ENCODE peak calls at places on chromosomes 3 and 15, in nine cellular contexts. Y, X, J, C, G, Z, Q, A and N are unnamed samples. For H3K4me1, the result is how much of the 10 kb centered on the place peaks cover.

GRCh38 chr3:196969660-196970546 is 1.3 kb upstream of the PIGZ start:
- DNase-seq in Y (peak), X (peak), J (peak), C (peak), G (no peak), Z (no peak), Q (peak), A (no peak), N (peak)

GRCh38 chr3:161371441-161372320 is at the start of gene SPTSSB:
- DNase-seq in Y (peak), X (peak), J (peak), C (peak), G (no peak), Z (no peak), Q (peak), A (peak), N (peak)

GRCh38 chr15:78763111-78763795 is 48.0 kb downstream of the ADAMTS7 start:
- DNase-seq in Y (no peak), X (peak), J (peak), C (peak), G (no peak), Z (no peak), Q (peak), A (no peak), N (no peak)

GRCh38 chr3:188351648-188352047 is 197.7 kb downstream of the LPP start:
- DNase-seq in Y (no peak), X (no peak), J (no peak), C (no peak), G (no peak), Z (no peak), Q (no peak), A (no peak), N (no peak)

GRCh38 chr3:78732471-78732870 is 1035.3 kb downstream of the ROBO1 start:
- DNase-seq in Y (no peak), X (no peak), J (no peak), C (no peak), G (no peak), Z (no peak), Q (no peak), A (no peak), N (no peak)

GRCh38 chr3:182989566-182989965 is 9.2 kb upstream of the DCUN1D1 start:
- DNase-seq in Y (no peak), X (no peak), J (no peak), C (no peak), G (no peak), Z (no peak), Q (no peak), A (no peak), N (no peak)

GRCh38 chr3:33505027-33505426 is 64.8 kb upstream of the UBP1 start:
- DNase-seq in Y (no peak), X (no peak), J (no peak), C (no peak), G (no peak), Z (no peak), Q (no peak), A (no peak), N (no peak)

GRCh38 chr15:100101389-100102089 is 240.2 kb downstream of the ADAMTS17 start:
- DNase-seq in Y (no peak), X (no peak), J (peak), C (no peak), G (no peak), Z (no peak), Q (no peak), A (no peak), N (no peak)

GRCh38 chr3:10946526-10946925 is 46.0 kb upstream of the SLC6A1 start:
- DNase-seq in Y (no peak), X (no peak), J (no peak), C (peak), G (no peak), Z (no peak), Q (no peak), A (no peak), N (no peak)

GRCh38 chr3:14397531-14397930 is 4.9 kb upstream of the SLC6A6 start:
- DNase-seq in Y (no peak), X (no peak), J (no peak), C (no peak), G (no peak), Z (no peak), Q (no peak), A (no peak), N (no peak)
- H3K4me1 ChIP-seq in Y (under half), X (under half), J (under half), C (under half), G (under half), Z (under half), Q (under half), A (under half), N (under half)

DNA sequence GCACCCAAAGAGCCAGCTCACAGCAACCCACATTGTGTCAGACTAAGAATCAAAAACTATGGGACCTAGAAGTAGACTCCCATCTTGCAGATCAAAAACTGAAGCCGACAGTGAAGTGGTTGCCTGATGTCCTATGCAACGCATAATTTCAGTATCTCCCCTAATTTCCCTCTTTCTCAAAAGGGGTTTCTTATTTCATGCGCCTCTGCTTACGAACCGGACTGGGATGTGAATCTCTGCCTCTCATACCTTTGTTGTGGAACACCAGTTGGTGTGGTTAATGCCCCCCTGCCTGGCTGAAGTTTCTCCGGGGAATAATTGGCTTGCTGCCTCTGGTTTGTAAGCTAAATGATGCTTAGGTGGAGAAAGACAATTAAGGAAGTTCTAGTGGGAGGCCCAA is 514 bp upstream of the FAM174B start:
- DNase-seq in Y (no peak), X (no peak), J (no peak), C (no peak), G (no peak), Z (no peak), Q (no peak), A (no peak), N (no peak)
- H3K4me3 ChIP-seq in Y (no peak), X (peak), J (peak), C (peak), G (peak), Z (peak), Q (peak), A (no peak), N (peak)

DNA sequence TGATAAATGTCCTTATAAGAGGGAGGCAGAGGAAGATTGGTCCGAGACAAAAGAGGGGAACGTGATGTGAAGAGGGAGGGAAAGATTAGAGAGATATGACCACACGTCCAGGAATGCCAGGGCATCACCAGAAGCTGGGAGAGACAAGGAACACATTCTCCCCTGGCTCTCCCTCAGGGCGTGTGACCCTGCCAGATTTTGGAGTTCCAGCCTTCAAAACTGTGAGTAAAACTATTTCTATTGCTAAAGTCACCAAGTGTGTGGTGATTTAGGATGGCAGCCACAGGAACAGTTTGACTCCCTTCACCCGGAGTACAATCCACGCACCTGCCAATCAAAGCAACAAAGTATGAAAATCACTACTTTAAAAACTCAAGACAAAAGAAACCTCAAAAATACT is 32.1 kb upstream of the TJP1 start:
- DNase-seq in Y (no peak), X (no peak), J (no peak), C (no peak), G (no peak), Z (no peak), Q (no peak), A (no peak), N (no peak)
- H3K4me1 ChIP-seq in Y (under half), X (under half), J (under half), C (under half), G (under half), Z (under half), Q (under half), A (under half), N (under half)

DNA sequence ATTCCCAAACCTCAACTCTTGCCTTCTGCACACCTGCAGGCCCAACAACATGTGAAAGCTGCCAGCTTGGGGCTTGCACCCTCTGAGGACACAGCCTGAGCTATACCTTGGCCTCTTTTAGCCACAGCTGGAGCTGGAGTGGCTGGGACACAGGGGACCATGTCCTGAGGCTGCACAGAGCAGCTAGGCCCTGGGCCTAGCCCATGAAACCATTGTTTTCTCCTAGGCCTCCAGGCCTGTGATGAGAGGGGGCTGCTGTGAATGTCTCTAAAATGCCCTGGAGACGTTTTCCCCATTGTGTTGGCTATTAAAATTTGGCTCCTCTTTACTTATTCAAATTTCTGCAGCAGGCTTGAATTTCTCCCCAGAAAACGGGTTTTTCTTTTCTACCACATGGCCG is 7.2 kb downstream of the ZKSCAN7 start:
- DNase-seq in Y (no peak), X (no peak), J (no peak), C (no peak), G (no peak), Z (no peak), Q (no peak), A (no peak), N (no peak)
- H3K4me3 ChIP-seq in Y (no peak), X (no peak), J (no peak), C (no peak), G (no peak), Z (no peak), Q (no peak), A (no peak), N (no peak)

DNA sequence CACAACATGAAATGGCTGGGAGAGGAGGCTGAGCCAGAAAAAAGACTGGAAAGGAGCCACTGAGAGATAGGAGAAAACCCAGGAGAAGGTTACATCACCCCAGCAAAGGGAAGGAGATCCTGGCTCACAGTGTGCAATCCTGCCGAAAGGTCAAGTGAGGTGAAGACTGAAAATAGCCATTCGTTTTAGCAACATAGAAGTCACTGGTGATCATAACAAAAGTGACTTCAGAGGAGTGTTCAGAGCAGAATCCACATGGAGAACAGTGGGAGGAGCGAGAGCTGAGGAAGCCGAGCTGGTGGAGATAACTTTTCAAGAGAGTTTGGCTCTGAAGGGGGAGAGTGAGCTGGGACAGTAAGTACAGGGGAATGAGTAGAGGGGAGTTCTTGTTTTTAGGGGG is 5.4 kb upstream of the HEG1 start:
- DNase-seq in Y (no peak), X (no peak), J (peak), C (no peak), G (no peak), Z (no peak), Q (no peak), A (no peak), N (no peak)
- H3K4me1 ChIP-seq in Y (under half), X (under half), J (under half), C (half or more), G (under half), Z (under half), Q (under half), A (under half), N (under half)

GRCh38 chr3:180421711-180422110 is 180.3 kb upstream of the TTC14 start:
- DNase-seq in Y (no peak), X (no peak), J (no peak), C (no peak), G (no peak), Z (no peak), Q (no peak), A (no peak), N (no peak)

GRCh38 chr3:180417241-180417640 is 184.7 kb upstream of the TTC14 start:
- DNase-seq in Y (no peak), X (no peak), J (no peak), C (no peak), G (no peak), Z (no peak), Q (no peak), A (no peak), N (no peak)

GRCh38 chr3:180421221-180421620 is 180.7 kb upstream of the TTC14 start:
- DNase-seq in Y (no peak), X (no peak), J (no peak), C (no peak), G (no peak), Z (no peak), Q (no peak), A (no peak), N (no peak)

GRCh38 chr3:180420804-180421203 is 181.2 kb upstream of the TTC14 start:
- DNase-seq in Y (no peak), X (no peak), J (no peak), C (no peak), G (no peak), Z (no peak), Q (no peak), A (no peak), N (no peak)

GRCh38 chr3:180420016-180420415 is 181.9 kb upstream of the TTC14 start:
- DNase-seq in Y (no peak), X (no peak), J (no peak), C (no peak), G (no peak), Z (no peak), Q (no peak), A (no peak), N (no peak)
- H3K4me3 ChIP-seq in Y (no peak), X (no peak), J (no peak), C (no peak), G (no peak), Z (no peak), Q (no peak), A (no peak), N (no peak)